ENCODE peak calls at places on chromosomes 3 and 15, in ten cellular contexts. One of them, this sample, is unnamed.

GRCh38 chr3:112002458-112002971 is 3.8 kb downstream of the TAGLN3 start:
- DNase-seq in BE2C: no peak
- DNase-seq in HCT116: no peak
- DNase-seq in fibroblast of lung: peak
- DNase-seq in right atrium auricular region: no peak
- DNase-seq in GM23338: no peak
- DNase-seq in bronchial epithelial cell: peak
- DNase-seq in testis: no peak
- DNase-seq in H9: no peak
- DNase-seq in mesothelial cell of epicardium: no peak
- DNase-seq in this sample: no peak

GRCh38 chr15:34719883-34720148 is 35.0 kb downstream of the GJD2 start:
- DNase-seq in right atrium auricular region: no peak
- DNase-seq in HCT116: no peak
- DNase-seq in fibroblast of lung: no peak
- DNase-seq in mesothelial cell of epicardium: no peak
- DNase-seq in testis: no peak
- DNase-seq in bronchial epithelial cell: no peak
- DNase-seq in GM23338: no peak
- DNase-seq in H9: no peak
- DNase-seq in BE2C: no peak
- DNase-seq in this sample: no peak

GRCh38 chr3:127690823-127691452 is 18.2 kb downstream of the ABTB1 start:
- DNase-seq in BE2C: peak
- DNase-seq in HCT116: peak
- DNase-seq in GM23338: peak
- DNase-seq in H9: peak
- DNase-seq in right atrium auricular region: no peak
- DNase-seq in fibroblast of lung: peak
- DNase-seq in testis: peak
- DNase-seq in mesothelial cell of epicardium: no peak
- DNase-seq in bronchial epithelial cell: peak
- DNase-seq in this sample: peak

GRCh38 chr15:77180757-77181156 is 109.8 kb upstream of the TSPAN3 start:
- DNase-seq in H9: no peak
- DNase-seq in right atrium auricular region: no peak
- DNase-seq in bronchial epithelial cell: peak
- DNase-seq in BE2C: no peak
- DNase-seq in mesothelial cell of epicardium: no peak
- DNase-seq in GM23338: no peak
- DNase-seq in HCT116: no peak
- DNase-seq in fibroblast of lung: no peak
- DNase-seq in testis: no peak
- DNase-seq in this sample: no peak

GRCh38 chr3:33975463-33975862 is 177.0 kb downstream of the PDCD6IP start:
- DNase-seq in right atrium auricular region: no peak
- DNase-seq in BE2C: no peak
- DNase-seq in bronchial epithelial cell: peak
- DNase-seq in testis: no peak
- DNase-seq in HCT116: no peak
- DNase-seq in GM23338: no peak
- DNase-seq in fibroblast of lung: no peak
- DNase-seq in H9: no peak
- DNase-seq in mesothelial cell of epicardium: no peak
- DNase-seq in this sample: no peak

GRCh38 chr3:108322352-108322751 is 26.0 kb downstream of the HHLA2 start:
- DNase-seq in bronchial epithelial cell: no peak
- DNase-seq in mesothelial cell of epicardium: no peak
- DNase-seq in right atrium auricular region: no peak
- DNase-seq in HCT116: no peak
- DNase-seq in BE2C: no peak
- DNase-seq in H9: no peak
- DNase-seq in testis: no peak
- DNase-seq in fibroblast of lung: no peak
- DNase-seq in GM23338: no peak
- DNase-seq in this sample: no peak

GRCh38 chr3:18635215-18635614 is 210.1 kb upstream of the SATB1 start:
- DNase-seq in bronchial epithelial cell: no peak
- DNase-seq in fibroblast of lung: no peak
- DNase-seq in HCT116: no peak
- DNase-seq in GM23338: no peak
- DNase-seq in H9: no peak
- DNase-seq in right atrium auricular region: no peak
- DNase-seq in testis: no peak
- DNase-seq in mesothelial cell of epicardium: no peak
- DNase-seq in BE2C: no peak
- DNase-seq in this sample: no peak

GRCh38 chr3:151918253-151919029 is 45.0 kb downstream of the SUCNR1 start:
- DNase-seq in testis: no peak
- DNase-seq in right atrium auricular region: no peak
- DNase-seq in GM23338: peak
- DNase-seq in mesothelial cell of epicardium: no peak
- DNase-seq in HCT116: peak
- DNase-seq in fibroblast of lung: peak
- DNase-seq in bronchial epithelial cell: peak
- DNase-seq in BE2C: no peak
- DNase-seq in H9: no peak
- DNase-seq in this sample: no peak

GRCh38 chr15:35929740-35930444 is 383.9 kb upstream of the DPH6 start:
- DNase-seq in BE2C: no peak
- DNase-seq in mesothelial cell of epicardium: no peak
- DNase-seq in fibroblast of lung: no peak
- DNase-seq in bronchial epithelial cell: no peak
- DNase-seq in H9: no peak
- DNase-seq in testis: no peak
- DNase-seq in right atrium auricular region: no peak
- DNase-seq in GM23338: no peak
- DNase-seq in HCT116: no peak
- DNase-seq in this sample: no peak

GRCh38 chr15:89963301-89964288 is 37.5 kb upstream of the ZNF710 start:
- DNase-seq in bronchial epithelial cell: no peak
- DNase-seq in fibroblast of lung: no peak
- DNase-seq in mesothelial cell of epicardium: no peak
- DNase-seq in BE2C: no peak
- DNase-seq in right atrium auricular region: no peak
- DNase-seq in testis: no peak
- DNase-seq in GM23338: no peak
- DNase-seq in H9: no peak
- DNase-seq in HCT116: no peak
- DNase-seq in this sample: no peak

GRCh38 chr3:131728898-131729297 is 226.1 kb upstream of the MRPL3 start:
- DNase-seq in HCT116: no peak
- DNase-seq in BE2C: peak
- DNase-seq in GM23338: no peak
- DNase-seq in fibroblast of lung: peak
- DNase-seq in H9: no peak
- DNase-seq in bronchial epithelial cell: peak
- DNase-seq in testis: no peak
- DNase-seq in mesothelial cell of epicardium: no peak
- DNase-seq in right atrium auricular region: no peak
- DNase-seq in this sample: no peak

GRCh38 chr3:129605593-129606521 is 619 bp downstream of the PLXND1 start:
- DNase-seq in mesothelial cell of epicardium: peak
- DNase-seq in fibroblast of lung: peak
- DNase-seq in bronchial epithelial cell: no peak
- DNase-seq in H9: peak
- DNase-seq in testis: peak
- DNase-seq in HCT116: no peak
- DNase-seq in right atrium auricular region: no peak
- DNase-seq in BE2C: peak
- DNase-seq in GM23338: no peak
- DNase-seq in this sample: peak

GRCh38 chr3:187242435-187242834 is 45.1 kb downstream of the RTP1 start:
- DNase-seq in mesothelial cell of epicardium: no peak
- DNase-seq in fibroblast of lung: no peak
- DNase-seq in BE2C: no peak
- DNase-seq in right atrium auricular region: no peak
- DNase-seq in HCT116: no peak
- DNase-seq in H9: no peak
- DNase-seq in bronchial epithelial cell: no peak
- DNase-seq in testis: no peak
- DNase-seq in GM23338: no peak
- DNase-seq in this sample: no peak

GRCh38 chr15:36931434-36931833 is 168.9 kb downstream of the MEIS2 start:
- DNase-seq in mesothelial cell of epicardium: no peak
- DNase-seq in GM23338: no peak
- DNase-seq in HCT116: no peak
- DNase-seq in right atrium auricular region: no peak
- DNase-seq in fibroblast of lung: no peak
- DNase-seq in H9: no peak
- DNase-seq in testis: no peak
- DNase-seq in BE2C: no peak
- DNase-seq in bronchial epithelial cell: no peak
- DNase-seq in this sample: no peak

GRCh38 chr15:98599911-98600685 is 48.2 kb upstream of the IGF1R start:
- DNase-seq in HCT116: no peak
- DNase-seq in testis: peak
- DNase-seq in mesothelial cell of epicardium: peak
- DNase-seq in H9: no peak
- DNase-seq in fibroblast of lung: peak
- DNase-seq in right atrium auricular region: peak
- DNase-seq in bronchial epithelial cell: peak
- DNase-seq in GM23338: peak
- DNase-seq in BE2C: no peak
- DNase-seq in this sample: no peak

GRCh38 chr3:123370819-123371218 is 78.1 kb downstream of the ADCY5 start:
- DNase-seq in mesothelial cell of epicardium: no peak
- DNase-seq in bronchial epithelial cell: no peak
- DNase-seq in testis: no peak
- DNase-seq in HCT116: no peak
- DNase-seq in right atrium auricular region: no peak
- DNase-seq in GM23338: no peak
- DNase-seq in BE2C: no peak
- DNase-seq in H9: no peak
- DNase-seq in fibroblast of lung: no peak
- DNase-seq in this sample: no peak

GRCh38 chr3:134029256-134029733 is 430 bp downstream of the SLCO2A1 start:
- DNase-seq in BE2C: no peak
- DNase-seq in HCT116: no peak
- DNase-seq in H9: peak
- DNase-seq in GM23338: peak
- DNase-seq in testis: no peak
- DNase-seq in fibroblast of lung: peak
- DNase-seq in mesothelial cell of epicardium: peak
- DNase-seq in bronchial epithelial cell: no peak
- DNase-seq in right atrium auricular region: no peak
- DNase-seq in this sample: no peak

GRCh38 chr15:74396445-74397238 is 29.2 kb upstream of the CYP11A1 start:
- DNase-seq in H9: no peak
- DNase-seq in GM23338: no peak
- DNase-seq in BE2C: no peak
- DNase-seq in bronchial epithelial cell: peak
- DNase-seq in right atrium auricular region: no peak
- DNase-seq in testis: no peak
- DNase-seq in HCT116: peak
- DNase-seq in mesothelial cell of epicardium: no peak
- DNase-seq in fibroblast of lung: peak
- DNase-seq in this sample: no peak
- TF ChIP-seq CTCF in H9: no peak
- TF ChIP-seq CTCF in GM23338: no peak
- TF ChIP-seq CTCF in BE2C: no peak
- TF ChIP-seq CTCF in bronchial epithelial cell: no peak
- TF ChIP-seq CTCF in right atrium auricular region: no peak
- TF ChIP-seq CTCF in testis: no peak
- TF ChIP-seq CTCF in HCT116: peak
- TF ChIP-seq CTCF in mesothelial cell of epicardium: no peak
- TF ChIP-seq CTCF in fibroblast of lung: no peak
- TF ChIP-seq CTCF in this sample: no peak

GRCh38 chr3:156174229-156174847 is 54.0 kb downstream of the KCNAB1 start:
- DNase-seq in GM23338: peak
- DNase-seq in testis: peak
- DNase-seq in BE2C: peak
- DNase-seq in fibroblast of lung: peak
- DNase-seq in mesothelial cell of epicardium: no peak
- DNase-seq in right atrium auricular region: no peak
- DNase-seq in bronchial epithelial cell: peak
- DNase-seq in H9: no peak
- DNase-seq in HCT116: peak
- DNase-seq in this sample: no peak
- TF ChIP-seq CTCF in GM23338: peak
- TF ChIP-seq CTCF in testis: no peak
- TF ChIP-seq CTCF in BE2C: peak
- TF ChIP-seq CTCF in fibroblast of lung: peak
- TF ChIP-seq CTCF in mesothelial cell of epicardium: no peak
- TF ChIP-seq CTCF in right atrium auricular region: no peak
- TF ChIP-seq CTCF in bronchial epithelial cell: peak
- TF ChIP-seq CTCF in H9: peak
- TF ChIP-seq CTCF in HCT116: peak
- TF ChIP-seq CTCF in this sample: peak

GRCh38 chr3:45940004-45940780 is 3.1 kb upstream of the CXCR6 start:
- DNase-seq in HCT116: no peak
- DNase-seq in fibroblast of lung: no peak
- DNase-seq in testis: no peak
- DNase-seq in mesothelial cell of epicardium: no peak
- DNase-seq in GM23338: peak
- DNase-seq in H9: no peak
- DNase-seq in right atrium auricular region: no peak
- DNase-seq in bronchial epithelial cell: no peak
- DNase-seq in BE2C: no peak
- DNase-seq in this sample: no peak

GRCh38 chr3:45938043-45938435 is 5.2 kb upstream of the CXCR6 start:
- DNase-seq in mesothelial cell of epicardium: no peak
- DNase-seq in bronchial epithelial cell: no peak
- DNase-seq in HCT116: no peak
- DNase-seq in GM23338: no peak
- DNase-seq in right atrium auricular region: no peak
- DNase-seq in fibroblast of lung: no peak
- DNase-seq in BE2C: no peak
- DNase-seq in testis: no peak
- DNase-seq in H9: no peak
- DNase-seq in this sample: no peak

GRCh38 chr3:45939341-45939771 is 3.9 kb upstream of the CXCR6 start:
- DNase-seq in testis: no peak
- DNase-seq in right atrium auricular region: no peak
- DNase-seq in BE2C: no peak
- DNase-seq in bronchial epithelial cell: peak
- DNase-seq in HCT116: no peak
- DNase-seq in fibroblast of lung: no peak
- DNase-seq in mesothelial cell of epicardium: no peak
- DNase-seq in GM23338: no peak
- DNase-seq in H9: no peak
- DNase-seq in this sample: no peak

GRCh38 chr3:45937206-45938042 is 5.8 kb upstream of the CXCR6 start:
- DNase-seq in GM23338: no peak
- DNase-seq in mesothelial cell of epicardium: no peak
- DNase-seq in BE2C: no peak
- DNase-seq in testis: no peak
- DNase-seq in right atrium auricular region: no peak
- DNase-seq in H9: no peak
- DNase-seq in bronchial epithelial cell: no peak
- DNase-seq in fibroblast of lung: no peak
- DNase-seq in HCT116: no peak
- DNase-seq in this sample: no peak

GRCh38 chr3:45938858-45939257 is 4.4 kb upstream of the CXCR6 start:
- DNase-seq in H9: peak
- DNase-seq in GM23338: peak
- DNase-seq in fibroblast of lung: peak
- DNase-seq in HCT116: peak
- DNase-seq in right atrium auricular region: peak
- DNase-seq in BE2C: peak
- DNase-seq in mesothelial cell of epicardium: peak
- DNase-seq in testis: peak
- DNase-seq in bronchial epithelial cell: peak
- DNase-seq in this sample: peak
- TF ChIP-seq CTCF in H9: peak
- TF ChIP-seq CTCF in GM23338: peak
- TF ChIP-seq CTCF in fibroblast of lung: peak
- TF ChIP-seq CTCF in HCT116: peak
- TF ChIP-seq CTCF in right atrium auricular region: peak
- TF ChIP-seq CTCF in BE2C: peak
- TF ChIP-seq CTCF in mesothelial cell of epicardium: peak
- TF ChIP-seq CTCF in testis: peak
- TF ChIP-seq CTCF in bronchial epithelial cell: peak
- TF ChIP-seq CTCF in this sample: peak

GRCh38 chr3:36700537-36701248 is 63.7 kb downstream of the DCLK3 start:
- DNase-seq in testis: peak
- DNase-seq in H9: peak
- DNase-seq in GM23338: peak
- DNase-seq in bronchial epithelial cell: peak
- DNase-seq in right atrium auricular region: no peak
- DNase-seq in HCT116: peak
- DNase-seq in BE2C: peak
- DNase-seq in fibroblast of lung: peak
- DNase-seq in mesothelial cell of epicardium: peak
- DNase-seq in this sample: peak
- TF ChIP-seq CTCF in testis: peak
- TF ChIP-seq CTCF in H9: peak
- TF ChIP-seq CTCF in GM23338: peak
- TF ChIP-seq CTCF in bronchial epithelial cell: peak
- TF ChIP-seq CTCF in right atrium auricular region: peak
- TF ChIP-seq CTCF in HCT116: peak
- TF ChIP-seq CTCF in BE2C: peak
- TF ChIP-seq CTCF in fibroblast of lung: peak
- TF ChIP-seq CTCF in mesothelial cell of epicardium: peak
- TF ChIP-seq CTCF in this sample: peak

This sample was measured in nephron progenitor cell.